ENCODE peak calls at places on chromosome 22, in four cellular contexts. M is GM23338, D is HepG2, F is H1. G is an unnamed sample.

GRCh38 chr22:44093791-44094190 is 69.7 kb downstream of the PARVB start:
- DNase-seq in M (no peak), D (no peak), F (no peak), G (no peak)

GRCh38 chr22:45290410-45290936 is 5.7 kb downstream of the UPK3A start:
- DNase-seq in D (no peak), M (peak; percentile 40), F (no peak), G (peak; percentile 53)

GRCh38 chr22:16781764-16782329 is 43.4 kb downstream of the XKR3 start:
- DNase-seq in F (no peak), D (no peak), M (no peak), G (no peak)

GRCh38 chr22:49435596-49435995 is 392.1 kb downstream of the BRD1 start:
- DNase-seq in D (no peak), F (no peak), M (no peak), G (no peak)

GRCh38 chr22:21669026-21669425 is 3.2 kb downstream of the PPIL2 start:
- DNase-seq in F (no peak), D (no peak), M (no peak), G (no peak)

GRCh38 chr22:26673485-26673884 is 16.1 kb downstream of the MIAT start:
- DNase-seq in D (no peak), M (no peak), F (no peak), G (no peak)

GRCh38 chr22:45233827-45234226 is 6.9 kb downstream of the KIAA0930 start:
- DNase-seq in M (no peak), D (no peak), F (no peak), G (no peak)

GRCh38 chr22:45934659-45935341 is 42.2 kb downstream of the WNT7B start:
- DNase-seq in F (no peak), M (no peak), D (peak; percentile 27), G (no peak)

GRCh38 chr22:17057959-17058814 is 26.6 kb upstream of the IL17RA start:
- DNase-seq in M (peak; percentile 81), D (peak; percentile 57), F (peak; percentile 36), G (peak; percentile 73)

GRCh38 chr22:41001722-41002122 is 50.5 kb downstream of the RBX1 start:
- DNase-seq in D (peak; percentile 41), M (no peak), F (no peak), G (no peak)

GRCh38 chr22:33104192-33104591 is 46.0 kb upstream of the SYN3 start:
- DNase-seq in D (no peak), F (no peak), M (no peak), G (no peak)

GRCh38 chr22:17871726-17872458 is 97.6 kb upstream of the BID start:
- DNase-seq in M (no peak), D (no peak), F (no peak), G (no peak)

GRCh38 chr22:35601743-35602633 is 15.1 kb downstream of the MB start:
- DNase-seq in F (no peak), D (no peak), M (no peak), G (no peak)

GRCh38 chr22:42881982-42882656 is 25.0 kb upstream of the ARFGAP3 start:
- DNase-seq in D (no peak), M (no peak), F (no peak), G (no peak)

GRCh38 chr22:35684270-35684700 is 33.4 kb upstream of the APOL5 start:
- DNase-seq in F (no peak), M (peak; percentile 67), D (peak; percentile 19), G (peak; percentile 39)

GRCh38 chr22:17130199-17130598 is 9.0 kb upstream of the TMEM121B start:
- DNase-seq in M (no peak), F (no peak), D (no peak), G (no peak)

GRCh38 chr22:44668886-44669724 is 32.9 kb upstream of the PRR5 start:
- DNase-seq in F (no peak), M (no peak), D (no peak), G (no peak)

GRCh38 chr22:39230261-39231196 is 14.3 kb downstream of the PDGFB start:
- DNase-seq in M (peak; percentile 86), D (peak; percentile 90), F (no peak), G (peak; percentile 79)

GRCh38 chr22:27782065-27782464 is 19.5 kb downstream of the MN1 start:
- DNase-seq in D (no peak), M (no peak), F (no peak), G (no peak)

GRCh38 chr22:42719656-42720262 is 911 bp downstream of the A4GALT start:
- DNase-seq in D (no peak), F (no peak), M (peak; percentile 68), G (peak; percentile 50)

GRCh38 chr22:19750666-19751490 is 9.7 kb upstream of the TBX1 start:
- DNase-seq in M (no peak), F (no peak), D (no peak), G (no peak)

GRCh38 chr22:39520874-39521857 is 804 bp downstream of the ATF4 start:
- DNase-seq in F (no peak), M (peak; percentile 76), D (no peak), G (peak; percentile 62)

GRCh38 chr22:41585898-41586297 is 3.7 kb downstream of the PMM1 start:
- DNase-seq in M (no peak), F (no peak), D (no peak), G (no peak)

GRCh38 chr22:25182131-25183110 is 17.2 kb upstream of the CRYBB3 start:
- DNase-seq in M (no peak), F (no peak), D (no peak), G (no peak)

GRCh38 chr22:48268293-48268692 is 1505.8 kb downstream of the TBC1D22A start:
- DNase-seq in M (no peak), D (no peak), F (no peak), G (no peak)
- TF ChIP-seq CREB1 in M (no peak), D (no peak), F (no peak), G (no peak)

DNA sequence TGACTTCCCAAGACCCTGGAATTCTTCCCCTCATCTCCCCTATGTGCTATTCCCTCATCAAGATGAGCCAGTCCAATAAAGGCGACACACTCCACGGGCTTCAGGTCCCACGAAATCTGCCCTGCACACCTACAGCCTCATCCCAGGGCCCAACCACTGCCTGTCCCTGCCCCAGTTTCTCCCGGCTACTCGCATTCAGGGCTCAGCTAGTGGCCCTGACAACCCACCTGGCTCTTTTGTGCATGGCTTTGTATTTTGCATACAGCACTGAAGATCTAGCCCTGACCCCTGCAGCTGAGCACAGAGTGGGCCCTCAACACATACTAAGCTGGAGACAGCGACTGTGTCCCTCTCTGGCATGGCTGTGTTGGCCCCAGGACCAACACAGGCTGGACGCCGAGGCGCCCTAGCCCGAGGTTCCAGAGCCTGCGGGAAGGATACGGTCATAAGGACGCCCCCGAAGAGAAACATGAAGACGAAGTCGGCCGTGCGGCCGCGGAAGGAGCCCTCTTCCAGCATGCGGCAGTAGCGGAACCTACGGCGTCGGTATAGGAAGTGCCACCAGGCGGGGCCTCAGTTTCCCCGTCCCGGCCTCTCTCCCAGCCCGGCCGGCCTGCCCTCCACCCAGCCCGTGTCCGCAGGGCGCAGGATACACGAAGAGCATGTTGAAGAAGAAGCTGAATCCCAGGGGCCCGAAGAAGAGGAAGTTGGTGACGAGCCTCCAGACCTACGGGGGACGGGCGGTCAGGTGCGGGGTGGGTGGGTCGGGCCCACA is 708 bp downstream of the DERL3 start:
- DNase-seq in F (no peak), M (peak; percentile 60), D (no peak), G (no peak)
- TF ChIP-seq CREB1 in F (no peak), M (no peak), D (no peak), G (no peak)

DNA sequence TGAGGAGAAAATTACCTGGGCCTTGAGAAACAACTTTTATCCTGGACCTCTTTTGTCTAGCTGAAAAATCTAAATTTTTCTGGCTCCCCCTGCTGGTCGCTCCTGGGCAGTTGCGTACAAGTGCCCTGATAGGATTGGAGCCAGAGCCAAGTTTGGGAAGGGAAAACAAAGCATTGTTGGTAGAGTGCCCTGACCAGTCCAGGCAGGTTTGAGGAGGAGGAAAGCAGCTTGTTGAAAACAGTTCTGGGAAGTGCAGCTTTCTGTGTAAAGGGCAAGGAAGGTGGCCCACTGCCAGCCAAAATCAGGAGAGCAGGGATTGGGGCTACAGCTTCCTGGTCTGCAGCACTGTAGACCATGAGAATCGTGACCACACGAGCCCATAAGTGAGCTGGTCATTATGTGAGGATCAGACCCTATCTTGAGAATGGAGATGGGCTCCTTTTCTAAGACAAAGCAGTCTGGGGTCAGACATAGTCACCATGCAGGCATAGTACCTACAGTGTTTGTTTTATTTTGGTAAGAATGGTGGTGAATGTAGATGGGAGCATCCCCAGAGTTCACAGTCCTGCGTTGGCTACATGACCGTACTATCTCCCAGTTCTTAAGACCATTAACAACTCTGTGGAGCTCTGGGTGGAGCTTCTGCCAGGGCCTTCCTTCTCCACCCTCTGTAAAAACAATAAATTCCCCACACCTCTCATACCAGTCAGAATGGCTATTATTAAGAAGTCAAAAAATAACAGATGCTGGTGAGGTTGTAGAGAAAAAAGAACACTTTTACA is 21.3 kb upstream of the PIK3IP1 start:
- DNase-seq in F (peak; percentile 41), D (peak; percentile 46), M (peak; percentile 95), G (peak; percentile 80)
- TF ChIP-seq CREB1 in F (no peak), D (no peak), M (no peak), G (no peak)

DNA sequence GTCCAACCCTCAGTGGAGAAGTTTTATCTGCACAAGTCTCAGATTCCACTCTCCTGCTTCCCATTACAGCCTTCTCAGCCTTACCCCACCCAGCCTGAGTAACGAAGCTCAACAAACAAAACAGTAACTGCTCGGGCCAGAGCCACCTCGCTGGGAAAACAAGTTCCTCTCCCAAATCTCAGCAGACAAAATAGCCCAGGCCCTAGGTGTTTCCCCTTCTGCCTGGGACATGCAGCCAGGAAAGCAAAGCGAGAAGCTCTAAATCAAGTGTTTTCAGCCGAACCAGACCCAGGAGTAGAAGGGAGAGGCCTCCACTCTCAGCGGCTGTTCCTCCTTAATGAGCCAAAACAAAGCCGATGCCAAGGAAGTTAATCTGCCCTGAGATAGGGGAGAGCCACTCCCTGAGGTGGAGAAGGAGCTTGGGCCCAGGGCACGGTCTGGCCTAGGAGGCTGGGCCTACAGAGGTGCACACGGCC is 44.0 kb downstream of the LIF start:
- DNase-seq in M (no peak), D (no peak), F (no peak), G (no peak)
- TF ChIP-seq CREB1 in M (no peak), D (no peak), F (no peak), G (no peak)

G was measured in WTC11.